ENCODE peak calls at places on chromosomes 3 and 15, in nine cellular contexts. Q, M, C, I, X, E, U, A and D are unnamed samples.
A peak's percentile ranks its signal among the peaks of the same experiment; 100 is the strongest.

GRCh38 chr15:77654975-77655374 is 22.3 kb upstream of the LINGO1 start:
- DNase-seq in Q (peak; percentile 15), M (no peak), C (no peak), I (peak; percentile 76), X (no peak), E (no peak), U (no peak), A (no peak), D (peak; percentile 8)

GRCh38 chr3:57464801-57465200 is 79.3 kb downstream of the DNAH12 start:
- DNase-seq in Q (peak; percentile 15), M (no peak), C (peak; percentile 6), I (peak; percentile 2), X (no peak), E (no peak), U (no peak), A (no peak), D (no peak)

GRCh38 chr15:56759450-56759845 is 26.1 kb upstream of the ZNF280D start:
- DNase-seq in Q (peak; percentile 51), M (peak; percentile 73), C (peak; percentile 92), I (no peak), X (no peak), E (no peak), U (peak; percentile 98), A (no peak), D (peak; percentile 97)

GRCh38 chr3:179713643-179714090 is 60.8 kb downstream of the USP13 start:
- DNase-seq in Q (no peak), M (no peak), C (peak; percentile 74), I (no peak), X (no peak), E (no peak), U (peak; percentile 97), A (no peak), D (peak; percentile 81)

GRCh38 chr3:148815736-148816135 is 11.9 kb upstream of the CPB1 start:
- DNase-seq in Q (no peak), M (no peak), C (no peak), I (no peak), X (no peak), E (no peak), U (no peak), A (no peak), D (no peak)

GRCh38 chr3:17136251-17136721 is 251.5 kb downstream of the PLCL2 start:
- DNase-seq in Q (no peak), M (peak; percentile 67), C (no peak), I (peak; percentile 88), X (no peak), E (no peak), U (no peak), A (no peak), D (no peak)

GRCh38 chr3:184338538-184338945 is 1.1 kb downstream of the FAM131A start:
- DNase-seq in Q (no peak), M (peak; percentile 83), C (peak; percentile 83), I (peak; percentile 91), X (no peak), E (no peak), U (peak; percentile 45), A (no peak), D (no peak)

GRCh38 chr15:67828969-67829646 is 3.8 kb downstream of the SKOR1 start:
- DNase-seq in Q (no peak), M (no peak), C (no peak), I (no peak), X (no peak), E (no peak), U (no peak), A (no peak), D (no peak)

GRCh38 chr15:63339836-63340235 is 41.8 kb downstream of the CA12 start:
- DNase-seq in Q (no peak), M (no peak), C (no peak), I (no peak), X (no peak), E (no peak), U (no peak), A (no peak), D (no peak)

GRCh38 chr15:99014803-99015676 is 7.4 kb upstream of the PGPEP1L start:
- DNase-seq in Q (peak; percentile 68), M (no peak), C (peak; percentile 58), I (peak; percentile 64), X (peak; percentile 15), E (peak; percentile 15), U (peak; percentile 75), A (peak; percentile 20), D (peak; percentile 73)

GRCh38 chr15:58589047-58589446 is 157.3 kb downstream of the LIPC start:
- DNase-seq in Q (no peak), M (no peak), C (no peak), I (no peak), X (no peak), E (no peak), U (no peak), A (no peak), D (no peak)